ENCODE peak calls at places on chromosomes 11 and 22, in five cellular contexts. Z is AG04450, C is mucosa of descending colon, X is NCI-H1092, V is C1 segment of cervical spinal cord. S is an unnamed sample.

GRCh38 chr22:37183432-37184379 is 4.3 kb downstream of the C1QTNF6 start:
- DNase-seq in Z (no peak), C (no peak), X (no peak), V (no peak), S (no peak)

GRCh38 chr11:59556115-59556882 is 45.0 kb downstream of the OR4D9 start:
- DNase-seq in Z (peak; percentile 83), C (no peak), X (peak; percentile 44), V (no peak), S (peak; percentile 25)

GRCh38 chr11:128871165-128871564 is 4.1 kb upstream of the KCNJ1 start:
- DNase-seq in Z (no peak), C (no peak), X (no peak), V (no peak), S (no peak)

GRCh38 chr22:38737302-38738060 is 18.3 kb downstream of the SUN2 start:
- DNase-seq in Z (no peak), C (no peak), X (no peak), V (no peak), S (no peak)

GRCh38 chr11:14424096-14424495 is 65.1 kb upstream of the RRAS2 start:
- DNase-seq in Z (no peak), C (no peak), X (no peak), V (no peak), S (no peak)

GRCh38 chr11:68838572-68838964 is 3.1 kb downstream of the CPT1A start:
- DNase-seq in Z (no peak), C (no peak), X (no peak), V (no peak), S (peak; percentile 39)

GRCh38 chr11:70522613-70523311 is 124.4 kb downstream of the CTTN start:
- DNase-seq in Z (no peak), C (peak; percentile 28), X (peak; percentile 77), V (no peak), S (no peak)

GRCh38 chr22:31561238-31561887 is 65.0 kb downstream of the SFI1 start:
- DNase-seq in Z (peak; percentile 47), C (peak; percentile 90), X (peak; percentile 67), V (peak; percentile 24), S (peak; percentile 89)

GRCh38 chr22:38353142-38353629 is 36.0 kb upstream of the CSNK1E start:
- DNase-seq in Z (no peak), C (peak; percentile 80), X (peak; percentile 46), V (peak; percentile 14), S (peak; percentile 63)